ENCODE peak calls at places on chromosomes 12 and 14, in six cellular contexts. M is NB4, Z is A549, L is endothelial cell of umbilical vein, J is ovary, I is tibial nerve. E is an unnamed sample.

GRCh38 chr12:91753649-91754048 is 392.0 kb downstream of the BTG1 start:
- DNase-seq in J (no peak), Z (no peak), M (no peak), I (no peak), L (no peak), E (no peak)

GRCh38 chr14:33589334-33589733 is 361.5 kb downstream of the EGLN3 start:
- DNase-seq in I (no peak), Z (no peak), L (no peak), M (no peak), J (peak), E (no peak)

GRCh38 chr14:49173765-49174373 is 412.3 kb downstream of the RPS29 start:
- DNase-seq in I (no peak), J (no peak), M (peak), L (peak), Z (peak), E (peak)

GRCh38 chr14:76473381-76474263 is 97.7 kb downstream of the ESRRB start:
- DNase-seq in L (no peak), M (no peak), J (no peak), I (no peak), Z (no peak), E (no peak)

GRCh38 chr12:117792471-117792870 is 176.3 kb downstream of the KSR2 start:
- DNase-seq in M (no peak), J (no peak), L (no peak), I (no peak), Z (peak), E (no peak)

GRCh38 chr14:51180577-51180976 is 59.5 kb upstream of the TMX1 start:
- DNase-seq in L (no peak), M (no peak), I (no peak), Z (no peak), J (no peak), E (no peak)

GRCh38 chr14:60311417-60311816 is 62.4 kb downstream of the PPM1A start:
- DNase-seq in J (no peak), I (no peak), Z (no peak), M (no peak), L (peak), E (peak)

GRCh38 chr12:98154850-98155249 is 360.5 kb upstream of the TMPO start:
- DNase-seq in M (peak), J (no peak), I (no peak), L (peak), Z (peak), E (no peak)

GRCh38 chr14:72599579-72600470 is 294.1 kb downstream of the DPF3 start:
- DNase-seq in L (no peak), I (no peak), Z (no peak), J (no peak), M (peak), E (peak)

GRCh38 chr12:63967358-63967757 is 122.9 kb downstream of the SRGAP1 start:
- DNase-seq in I (no peak), L (peak), Z (no peak), M (no peak), J (no peak), E (no peak)

GRCh38 chr14:50417853-50418252 is 21.2 kb upstream of the CDKL1 start:
- DNase-seq in I (no peak), J (no peak), Z (no peak), M (no peak), L (no peak), E (no peak)

DNA sequence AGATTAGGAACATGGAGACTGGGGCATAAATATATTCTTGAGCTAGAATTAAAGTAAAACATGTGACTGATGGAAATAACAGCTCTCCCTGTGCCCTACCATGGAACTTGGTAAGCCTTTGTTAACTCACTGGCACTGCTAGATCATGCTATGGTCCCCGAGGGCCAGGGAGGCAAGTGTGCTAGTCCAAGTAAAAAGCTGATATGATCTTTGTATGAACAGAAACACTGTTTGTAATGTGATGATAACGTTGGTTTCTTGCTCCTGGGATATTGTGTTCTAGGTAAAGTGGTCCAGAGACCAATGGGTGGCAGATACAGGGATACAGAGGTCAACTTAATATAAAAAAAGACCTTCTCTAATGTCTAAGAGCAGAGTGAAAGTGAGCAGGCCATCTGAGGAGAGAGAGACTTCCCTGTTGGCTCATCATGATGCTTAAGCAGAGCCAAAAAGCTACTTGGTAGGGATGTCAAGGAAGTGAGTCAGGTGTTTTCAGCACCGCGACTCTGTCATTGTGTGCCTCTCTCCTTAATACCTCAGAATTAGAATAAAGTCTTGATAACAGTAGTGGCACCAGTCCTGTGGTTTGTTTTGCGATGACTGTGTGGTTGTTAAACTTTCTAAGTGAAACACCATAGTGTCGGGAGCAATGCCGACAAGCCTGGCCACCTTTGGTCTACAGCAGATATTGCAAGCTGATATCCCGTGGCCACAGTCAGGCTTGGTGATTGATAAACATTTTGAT is 27.7 kb downstream of the BICD1 start:
- DNase-seq in L (peak), J (no peak), M (peak), I (no peak), Z (no peak), E (no peak)
- TF ChIP-seq POLR2A in L (no peak), J (no peak), M (no peak), I (no peak), Z (no peak), E (no peak)

GRCh38 chr12:122099280-122099749 is 20.8 kb downstream of the MLXIP start:
- DNase-seq in M (no peak), I (no peak), L (no peak), J (no peak), Z (no peak), E (no peak)
- TF ChIP-seq POLR2A in M (no peak), I (no peak), L (no peak), J (no peak), Z (no peak), E (no peak)

DNA sequence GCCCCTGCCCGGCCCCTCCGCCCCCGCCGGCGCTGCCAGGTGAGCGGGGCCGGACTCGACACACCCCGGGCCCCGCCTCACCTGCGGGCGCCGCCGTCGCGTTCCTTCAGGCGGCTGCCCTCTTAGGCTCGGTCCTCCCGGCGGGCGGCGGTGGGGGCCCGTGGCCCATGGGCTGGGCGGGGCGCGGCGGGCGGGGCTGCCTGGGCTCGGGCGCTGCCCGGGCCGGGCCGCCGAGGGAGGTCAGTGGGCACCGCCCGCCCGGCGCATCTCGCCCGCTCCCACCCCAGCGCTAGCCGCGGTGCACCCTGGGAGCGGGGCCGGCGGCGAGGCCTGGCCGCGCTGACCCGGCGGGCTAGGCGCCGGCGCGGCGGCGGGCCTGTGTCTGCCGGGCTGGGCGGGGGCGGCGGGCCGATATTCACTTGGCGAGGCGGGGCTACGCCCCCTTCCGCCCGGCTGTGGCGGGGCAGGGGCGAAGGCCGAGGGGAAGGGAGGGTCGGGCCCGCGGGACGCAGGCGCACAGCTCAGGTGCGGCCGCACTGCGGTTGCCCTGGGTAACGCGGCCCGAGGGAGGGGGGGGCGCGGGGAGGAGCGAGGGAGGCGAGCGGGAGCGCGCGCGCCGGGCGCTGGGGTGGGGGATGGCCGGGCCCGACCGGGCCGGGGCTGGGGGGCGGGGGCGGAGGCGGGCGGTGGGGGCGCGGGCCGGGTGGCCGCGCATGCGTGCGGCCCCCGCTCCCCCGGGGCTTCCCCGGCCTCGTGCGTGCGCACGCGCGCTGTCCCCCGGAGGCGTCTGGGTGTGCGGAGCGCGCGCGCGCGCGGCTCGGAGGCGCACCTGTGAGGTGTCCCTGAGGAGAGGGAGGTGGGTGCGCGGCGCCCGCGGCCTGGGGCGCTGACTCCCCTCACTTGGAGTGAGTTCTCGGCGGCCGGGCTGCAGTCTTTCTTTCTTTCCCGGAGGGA is at the start of the genes CCDC92 and ZNF664:
- DNase-seq in M (peak), Z (peak), L (peak), I (peak), J (peak), E (peak)
- TF ChIP-seq POLR2A in M (peak), Z (peak), L (peak), I (peak), J (peak), E (peak)

DNA sequence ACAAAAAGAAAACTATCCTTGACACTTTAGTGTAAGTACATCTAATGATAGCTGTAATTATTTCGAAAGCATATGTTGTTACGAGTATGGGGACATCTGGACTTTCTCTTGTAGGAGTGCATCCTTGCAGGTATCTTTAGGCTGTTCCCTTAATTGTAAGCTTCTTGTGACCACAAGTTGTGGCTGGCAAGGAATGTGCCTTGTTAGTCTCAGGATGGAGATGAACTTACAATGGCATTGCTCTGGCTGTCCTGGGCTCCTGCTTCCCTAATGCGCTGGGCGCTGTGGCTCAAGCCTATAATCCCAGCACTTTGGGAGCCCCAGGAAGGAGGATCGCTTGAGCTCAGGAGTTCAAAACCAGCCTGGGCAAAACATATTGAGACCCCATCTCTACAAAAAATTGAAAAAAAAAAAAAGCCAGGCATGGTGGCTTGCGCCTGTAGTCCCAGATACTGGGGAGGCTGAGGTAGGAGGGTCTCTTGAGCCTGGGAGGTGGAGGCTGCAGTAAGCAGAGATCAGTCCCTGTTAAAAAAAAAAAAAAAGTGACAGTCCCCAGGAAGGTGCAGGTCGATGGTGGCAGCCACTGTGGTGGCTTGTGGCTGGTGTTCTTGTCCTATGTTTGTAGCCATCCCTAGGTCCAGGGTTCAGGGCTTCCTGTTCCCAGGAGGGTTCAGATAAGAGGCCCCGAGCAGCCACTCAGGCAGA is 23.7 kb upstream of the PPP1R13B start:
- DNase-seq in J (no peak), I (no peak), Z (no peak), L (no peak), M (no peak), E (no peak)
- TF ChIP-seq POLR2A in J (no peak), I (no peak), Z (no peak), L (no peak), M (no peak), E (no peak)

E was measured in erythroblast.